ENCODE peak calls at places on chromosome 10, in ten cellular contexts. C is AG04450; R is A549; Y is right lobe of liver; O is transverse colon; P is neural progenitor cell; E is naive thymus-derived CD4-positive, alpha-beta T cell; N is H9; T is CD8-positive, alpha-beta memory T cell; G is uterus. L is an unnamed sample. For H3K9me3, the result is how much of the 10 kb centered on the place peaks cover.

GRCh38 chr10:62637249-62638061 is 167.1 kb upstream of the ADO start:
- DNase-seq in C (no peak), R (no peak), Y (no peak), O (peak), P (no peak), E (peak), N (no peak), T (peak), G (peak), L (no peak)

GRCh38 chr10:63767512-63767911 is 246.3 kb downstream of the REEP3 start:
- DNase-seq in C (no peak), R (peak), Y (no peak), O (no peak), P (no peak), E (no peak), N (no peak), T (no peak), G (no peak), L (no peak)

GRCh38 chr10:69315610-69316312 is 37.5 kb downstream of the HK1 start:
- DNase-seq in C (no peak), R (no peak), Y (no peak), O (no peak), P (no peak), E (no peak), N (no peak), T (no peak), G (no peak), L (no peak)

GRCh38 chr10:70575486-70575873 is 27.1 kb downstream of the PRF1 start:
- DNase-seq in C (no peak), R (no peak), Y (no peak), O (no peak), P (no peak), E (no peak), N (no peak), T (no peak), G (no peak), L (no peak)

GRCh38 chr10:3887885-3888476 is 103.0 kb upstream of the KLF6 start:
- DNase-seq in C (peak), R (peak), Y (no peak), O (peak), P (peak), E (no peak), N (peak), T (no peak), G (peak), L (no peak)

GRCh38 chr10:7085147-7085912 is 325.5 kb downstream of the SFMBT2 start:
- DNase-seq in C (no peak), R (no peak), Y (no peak), O (no peak), P (no peak), E (no peak), N (no peak), T (no peak), G (no peak), L (no peak)

GRCh38 chr10:95168694-95169093 is 25.3 kb upstream of the ACSM6 start:
- DNase-seq in C (no peak), R (no peak), Y (no peak), O (no peak), P (no peak), E (no peak), N (peak), T (no peak), G (no peak), L (no peak)

GRCh38 chr10:101829561-101830315 is 11.5 kb upstream of the OGA start:
- DNase-seq in C (no peak), R (no peak), Y (peak), O (peak), P (peak), E (peak), N (peak), T (peak), G (peak), L (peak)

GRCh38 chr10:46995234-46995633 is 84.0 kb downstream of the PTPN20 start:
- DNase-seq in C (no peak), R (no peak), Y (no peak), O (no peak), P (peak), E (no peak), N (peak), T (no peak), G (no peak), L (no peak)

GRCh38 chr10:82294874-82295378 is 419.9 kb downstream of the NRG3 start:
- DNase-seq in C (no peak), R (no peak), Y (no peak), O (no peak), P (no peak), E (no peak), N (no peak), T (no peak), G (no peak), L (no peak)

GRCh38 chr10:82288461-82288881 is 413.5 kb downstream of the NRG3 start:
- DNase-seq in C (no peak), R (peak), Y (no peak), O (no peak), P (no peak), E (no peak), N (no peak), T (no peak), G (no peak), L (no peak)

GRCh38 chr10:82289945-82290344 is 415.0 kb downstream of the NRG3 start:
- DNase-seq in C (no peak), R (no peak), Y (no peak), O (no peak), P (no peak), E (no peak), N (no peak), T (no peak), G (no peak), L (no peak)
- H3K9me3 ChIP-seq in C (under half), R (under half), Y (under half), O (under half), P (under half), E (under half), N (under half), T (under half), G (under half), L (under half)

GRCh38 chr10:130713105-130713504 is 576.9 kb downstream of the GLRX3 start:
- DNase-seq in C (no peak), R (no peak), Y (no peak), O (no peak), P (no peak), E (no peak), N (no peak), T (no peak), G (no peak), L (no peak)

GRCh38 chr10:130717088-130717487 is 580.9 kb downstream of the GLRX3 start:
- DNase-seq in C (no peak), R (no peak), Y (no peak), O (no peak), P (peak), E (no peak), N (no peak), T (no peak), G (no peak), L (no peak)

GRCh38 chr10:130713731-130714130 is 577.5 kb downstream of the GLRX3 start:
- DNase-seq in C (no peak), R (no peak), Y (no peak), O (no peak), P (no peak), E (no peak), N (no peak), T (no peak), G (no peak), L (no peak)

GRCh38 chr10:130715686-130716670 is 579.8 kb downstream of the GLRX3 start:
- DNase-seq in C (no peak), R (no peak), Y (no peak), O (no peak), P (no peak), E (no peak), N (no peak), T (no peak), G (no peak), L (no peak)

DNA sequence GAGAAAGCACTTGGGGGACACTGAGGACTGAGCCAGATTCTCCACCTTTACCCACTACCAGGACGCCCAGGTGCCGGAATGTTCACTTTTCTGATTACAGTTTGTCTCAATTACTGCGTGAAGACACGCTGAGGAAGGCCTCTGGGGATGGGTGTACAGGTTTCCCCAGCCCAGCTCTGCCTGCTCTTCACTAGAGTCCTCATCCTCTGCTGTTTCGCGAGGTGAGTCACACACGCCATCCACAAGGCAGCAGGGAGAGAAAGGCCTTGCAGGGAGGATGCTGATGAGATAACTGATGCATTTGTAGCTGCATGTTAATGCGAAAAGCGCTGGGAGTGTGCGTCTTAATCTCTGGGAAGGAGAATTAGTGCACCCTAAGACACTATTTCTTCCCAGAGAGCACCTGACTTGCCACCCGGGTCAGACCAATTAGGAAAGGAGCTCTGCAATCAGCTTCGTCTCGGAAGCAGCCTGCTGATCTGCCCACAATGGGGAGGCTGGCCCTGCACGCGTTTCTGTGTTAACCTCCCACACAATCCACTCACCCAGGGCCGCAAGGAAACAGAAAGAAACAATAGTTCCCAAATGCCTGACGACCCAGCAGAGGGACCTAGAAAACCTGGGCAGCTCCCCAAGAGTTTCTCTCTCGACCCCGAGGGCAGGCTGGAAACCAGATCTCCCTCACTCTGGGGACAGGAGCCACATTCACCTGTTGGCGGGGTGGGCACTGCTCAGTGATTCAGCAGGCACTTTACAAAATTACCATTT is 578.7 kb downstream of the GLRX3 start:
- DNase-seq in C (no peak), R (no peak), Y (no peak), O (no peak), P (peak), E (no peak), N (no peak), T (no peak), G (no peak), L (no peak)
- H3K9me3 ChIP-seq in C (half or more), R (under half), Y (under half), O (under half), P (under half), E (under half), N (under half), T (under half), G (under half), L (under half)

GRCh38 chr10:93804200-93804599 is 46.5 kb downstream of the LGI1 start:
- DNase-seq in C (no peak), R (no peak), Y (no peak), O (no peak), P (peak), E (no peak), N (no peak), T (no peak), G (no peak), L (no peak)
- H3K9me3 ChIP-seq in C (under half), R (under half), Y (under half), O (under half), P (under half), E (under half), N (under half), T (under half), G (under half), L (under half)

GRCh38 chr10:37763132-37763531 is 94.3 kb downstream of the ZNF248 start:
- DNase-seq in C (no peak), R (no peak), Y (no peak), O (no peak), P (no peak), E (no peak), N (no peak), T (no peak), G (no peak), L (no peak)

GRCh38 chr10:37754538-37755323 is 102.7 kb downstream of the ZNF248 start:
- DNase-seq in C (no peak), R (peak), Y (no peak), O (peak), P (peak), E (no peak), N (no peak), T (no peak), G (no peak), L (no peak)

GRCh38 chr10:37760817-37761216 is 96.6 kb downstream of the ZNF248 start:
- DNase-seq in C (no peak), R (no peak), Y (no peak), O (no peak), P (no peak), E (no peak), N (no peak), T (no peak), G (no peak), L (no peak)

GRCh38 chr10:37762287-37762686 is 95.1 kb downstream of the ZNF248 start:
- DNase-seq in C (no peak), R (no peak), Y (no peak), O (no peak), P (no peak), E (no peak), N (no peak), T (no peak), G (no peak), L (no peak)

DNA sequence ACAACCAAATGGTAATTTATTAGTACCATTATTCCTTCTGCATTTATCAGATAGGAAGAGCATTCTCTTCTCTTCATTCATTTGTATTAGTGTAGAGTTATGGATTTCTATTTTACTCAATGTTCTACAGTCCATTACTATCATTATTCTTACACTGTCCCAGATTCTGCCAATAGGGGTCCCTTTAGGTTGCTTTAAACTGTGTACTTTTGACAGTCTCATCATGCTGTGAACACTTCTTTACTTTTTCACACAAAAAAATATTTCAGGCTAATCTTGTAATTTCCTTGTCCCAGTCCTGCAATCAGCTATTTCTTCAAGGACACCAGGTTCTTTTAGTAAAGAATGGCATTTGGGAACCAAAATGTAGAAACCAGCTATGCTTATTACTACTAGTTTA is 99.3 kb downstream of the ZNF248 start:
- DNase-seq in C (no peak), R (no peak), Y (no peak), O (no peak), P (no peak), E (no peak), N (no peak), T (no peak), G (no peak), L (no peak)
- H3K9me3 ChIP-seq in C (under half), R (under half), Y (under half), O (under half), P (under half), E (under half), N (half or more), T (under half), G (under half), L (under half)

L was measured in ovary.